ENCODE peak calls at places on chromosomes 2 and 18, in seven cellular contexts. P is WERI-Rb-1, Z is spleen, Q is glutamatergic neuron, C is progenitor cell of endocrine pancreas, A is GM20000, Y is cardiac fibroblast. I is an unnamed sample.

GRCh38 chr2:237687666-237688065 is 60.3 kb downstream of the LRRFIP1 start:
- DNase-seq in P (no peak), Z (peak), Q (no peak), C (no peak), A (peak), Y (peak), I (peak)

GRCh38 chr2:51490576-51491234 is 458.8 kb upstream of the NRXN1 start:
- DNase-seq in P (no peak), Z (no peak), Q (no peak), C (no peak), A (no peak), Y (no peak), I (no peak)

GRCh38 chr2:240219208-240219890 is 78.9 kb upstream of the OTOS start:
- DNase-seq in P (no peak), Z (peak), Q (no peak), C (peak), A (no peak), Y (no peak), I (no peak)

GRCh38 chr2:232211743-232212686 is 166.5 kb upstream of the ALPP start:
- DNase-seq in P (no peak), Z (no peak), Q (no peak), C (no peak), A (no peak), Y (no peak), I (no peak)

GRCh38 chr2:69946351-69947077 is 14.9 kb downstream of the ASPRV1 start:
- DNase-seq in P (no peak), Z (no peak), Q (no peak), C (no peak), A (peak), Y (peak), I (no peak)

GRCh38 chr2:215359576-215359922 is 47.7 kb downstream of the ATIC start:
- DNase-seq in P (no peak), Z (no peak), Q (no peak), C (no peak), A (no peak), Y (no peak), I (no peak)

GRCh38 chr2:128607440-128607839 is 288.8 kb upstream of the HS6ST1 start:
- DNase-seq in P (no peak), Z (peak), Q (no peak), C (no peak), A (no peak), Y (no peak), I (peak)

GRCh38 chr2:111624401-111625156 is 259.4 kb downstream of the ANAPC1 start:
- DNase-seq in P (no peak), Z (no peak), Q (no peak), C (no peak), A (no peak), Y (peak), I (no peak)

GRCh38 chr2:150866431-150866830 is 379.0 kb upstream of the RND3 start:
- DNase-seq in P (no peak), Z (no peak), Q (no peak), C (no peak), A (no peak), Y (peak), I (no peak)

GRCh38 chr18:55484773-55485172 is 103.2 kb downstream of the TCF4 start:
- DNase-seq in P (no peak), Z (no peak), Q (no peak), C (no peak), A (no peak), Y (peak), I (no peak)

GRCh38 chr2:20496069-20496468 is 49.2 kb downstream of the RHOB start:
- DNase-seq in P (no peak), Z (no peak), Q (no peak), C (no peak), A (no peak), Y (peak), I (no peak)

GRCh38 chr18:12474876-12475275 is 67.1 kb downstream of the PRELID3A start:
- DNase-seq in P (no peak), Z (no peak), Q (no peak), C (no peak), A (no peak), Y (peak), I (no peak)

GRCh38 chr2:172427990-172428840 is 829 bp downstream of the ITGA6 start:
- DNase-seq in P (peak), Z (peak), Q (peak), C (peak), A (no peak), Y (peak), I (peak)

GRCh38 chr2:122927217-122927616 is 1097.9 kb upstream of the CNTNAP5 start:
- DNase-seq in P (no peak), Z (no peak), Q (no peak), C (no peak), A (no peak), Y (no peak), I (no peak)

GRCh38 chr2:120503793-120504571 is 158.0 kb downstream of the INHBB start:
- DNase-seq in P (no peak), Z (peak), Q (no peak), C (no peak), A (no peak), Y (peak), I (no peak)

GRCh38 chr2:12232876-12233275 is 483.9 kb upstream of the TRIB2 start:
- DNase-seq in P (no peak), Z (no peak), Q (no peak), C (no peak), A (no peak), Y (no peak), I (no peak)

GRCh38 chr2:99691931-99692330 is 202.1 kb upstream of the REV1 start:
- DNase-seq in P (no peak), Z (no peak), Q (no peak), C (no peak), A (no peak), Y (no peak), I (peak)

GRCh38 chr2:233152541-233152940 is 92.4 kb downstream of the INPP5D start:
- DNase-seq in P (no peak), Z (peak), Q (no peak), C (no peak), A (no peak), Y (peak), I (no peak)

GRCh38 chr18:36499938-36500337 is 202.4 kb downstream of the FHOD3 start:
- DNase-seq in P (no peak), Z (no peak), Q (no peak), C (no peak), A (peak), Y (no peak), I (no peak)

GRCh38 chr2:240207661-240208060 is 67.2 kb upstream of the OTOS start:
- DNase-seq in P (no peak), Z (peak), Q (no peak), C (no peak), A (no peak), Y (no peak), I (no peak)

GRCh38 chr18:1585881-1586488 is 681.3 kb downstream of the ADCYAP1 start:
- DNase-seq in P (no peak), Z (no peak), Q (no peak), C (no peak), A (peak), Y (peak), I (no peak)

GRCh38 chr2:237922641-237923361 is 44.0 kb upstream of the UBE2F start:
- DNase-seq in P (no peak), Z (peak), Q (no peak), C (no peak), A (no peak), Y (no peak), I (no peak)

GRCh38 chr2:8714283-8714682 is 32.4 kb downstream of the ID2 start:
- DNase-seq in P (no peak), Z (no peak), Q (no peak), C (no peak), A (no peak), Y (no peak), I (no peak)

GRCh38 chr2:168708099-168708498 is 94.3 kb upstream of the NOSTRIN start:
- DNase-seq in P (no peak), Z (no peak), Q (no peak), C (no peak), A (no peak), Y (no peak), I (no peak)

GRCh38 chr2:173099271-173099670 is 23.6 kb downstream of the MAP3K20 start:
- DNase-seq in P (no peak), Z (no peak), Q (no peak), C (no peak), A (no peak), Y (no peak), I (no peak)

GRCh38 chr18:33656889-33657288 is 78.9 kb downstream of the ASXL3 start:
- DNase-seq in P (no peak), Z (no peak), Q (no peak), C (no peak), A (no peak), Y (no peak), I (no peak)

GRCh38 chr2:75801234-75801982 is 90.7 kb upstream of the GCFC2 start:
- DNase-seq in P (no peak), Z (no peak), Q (no peak), C (no peak), A (no peak), Y (no peak), I (no peak)

GRCh38 chr2:178070824-178071223 is 1.8 kb downstream of the PDE11A start:
- DNase-seq in P (no peak), Z (no peak), Q (no peak), C (no peak), A (no peak), Y (no peak), I (no peak)

GRCh38 chr2:62964050-62964449 is 86.6 kb upstream of the OTX1 start:
- DNase-seq in P (no peak), Z (no peak), Q (no peak), C (no peak), A (no peak), Y (no peak), I (no peak)

GRCh38 chr2:44314354-44314753 is 39.1 kb downstream of the SLC3A1 start:
- DNase-seq in P (no peak), Z (no peak), Q (no peak), C (no peak), A (no peak), Y (no peak), I (no peak)

GRCh38 chr18:55419132-55419938 is 168.7 kb downstream of the TCF4 start:
- DNase-seq in P (no peak), Z (no peak), Q (no peak), C (no peak), A (no peak), Y (peak), I (no peak)

GRCh38 chr2:172282944-172283343 is 144.4 kb upstream of the ITGA6 start:
- DNase-seq in P (peak), Z (no peak), Q (no peak), C (no peak), A (no peak), Y (peak), I (no peak)

GRCh38 chr18:59517446-59518171 is 158.5 kb upstream of the LMAN1 start:
- DNase-seq in P (no peak), Z (no peak), Q (no peak), C (peak), A (no peak), Y (peak), I (no peak)

GRCh38 chr18:13548106-13548819 is 178.1 kb downstream of the FAM210A start:
- DNase-seq in P (no peak), Z (no peak), Q (no peak), C (no peak), A (no peak), Y (no peak), I (no peak)

GRCh38 chr2:126774761-126775160 is 118.8 kb downstream of the GYPC start:
- DNase-seq in P (no peak), Z (peak), Q (no peak), C (no peak), A (no peak), Y (no peak), I (no peak)

GRCh38 chr2:224278531-224278930 is 123.4 kb downstream of the FAM124B start:
- DNase-seq in P (no peak), Z (no peak), Q (no peak), C (no peak), A (no peak), Y (peak), I (no peak)

GRCh38 chr2:224286923-224287322 is 115.0 kb downstream of the FAM124B start:
- DNase-seq in P (no peak), Z (no peak), Q (no peak), C (no peak), A (no peak), Y (no peak), I (no peak)

GRCh38 chr2:224287533-224287932 is 114.4 kb downstream of the FAM124B start:
- DNase-seq in P (peak), Z (no peak), Q (no peak), C (no peak), A (no peak), Y (no peak), I (no peak)

GRCh38 chr2:224281374-224281773 is 120.5 kb downstream of the FAM124B start:
- DNase-seq in P (no peak), Z (no peak), Q (no peak), C (no peak), A (no peak), Y (no peak), I (no peak)

GRCh38 chr2:224284134-224284946 is 117.6 kb downstream of the FAM124B start:
- DNase-seq in P (peak), Z (no peak), Q (no peak), C (no peak), A (peak), Y (peak), I (no peak)
- TF ChIP-seq CTCF in P (peak), Z (peak), Q (peak), C (peak), A (peak), Y (peak), I (peak)

GRCh38 chr2:206004004-206004693 is 81.8 kb downstream of the INO80D start:
- DNase-seq in P (peak), Z (peak), Q (peak), C (no peak), A (no peak), Y (peak), I (no peak)
- TF ChIP-seq CTCF in P (peak), Z (no peak), Q (no peak), C (peak), A (peak), Y (peak), I (no peak)

DNA sequence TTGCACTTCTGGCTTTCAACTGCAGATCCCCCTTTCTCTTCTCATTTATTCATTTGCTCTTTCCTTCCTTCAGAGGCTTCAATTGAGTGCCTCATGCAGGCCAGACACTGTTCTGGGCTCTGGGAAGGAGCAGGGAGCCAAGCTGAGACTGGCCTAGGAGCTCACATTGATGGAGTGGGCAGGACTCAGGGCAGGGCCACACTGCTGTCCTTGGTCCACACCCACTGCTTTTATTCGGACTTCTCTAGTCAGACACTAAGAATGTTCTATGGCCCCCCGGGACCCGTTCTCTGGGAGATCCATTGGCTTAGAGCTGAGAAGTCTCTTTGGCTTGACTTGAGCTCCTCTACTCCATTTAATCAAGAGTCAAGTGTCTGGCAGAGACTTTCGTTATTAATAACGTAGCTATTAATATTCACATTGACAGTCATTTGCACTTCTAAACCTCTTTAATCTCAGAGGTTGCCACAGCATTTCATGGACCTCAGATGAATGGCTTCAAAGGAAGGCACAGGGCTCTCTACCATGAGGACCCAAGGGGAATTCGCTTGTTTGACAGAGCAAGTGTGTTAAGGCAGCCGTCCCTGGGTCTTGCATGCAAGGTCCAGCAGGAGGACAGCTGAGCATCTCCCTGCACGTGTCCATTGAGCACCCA is 20.1 kb downstream of the SH3RF3 start:
- DNase-seq in P (no peak), Z (no peak), Q (no peak), C (no peak), A (no peak), Y (peak), I (no peak)
- TF ChIP-seq CTCF in P (no peak), Z (no peak), Q (no peak), C (no peak), A (no peak), Y (no peak), I (no peak)

DNA sequence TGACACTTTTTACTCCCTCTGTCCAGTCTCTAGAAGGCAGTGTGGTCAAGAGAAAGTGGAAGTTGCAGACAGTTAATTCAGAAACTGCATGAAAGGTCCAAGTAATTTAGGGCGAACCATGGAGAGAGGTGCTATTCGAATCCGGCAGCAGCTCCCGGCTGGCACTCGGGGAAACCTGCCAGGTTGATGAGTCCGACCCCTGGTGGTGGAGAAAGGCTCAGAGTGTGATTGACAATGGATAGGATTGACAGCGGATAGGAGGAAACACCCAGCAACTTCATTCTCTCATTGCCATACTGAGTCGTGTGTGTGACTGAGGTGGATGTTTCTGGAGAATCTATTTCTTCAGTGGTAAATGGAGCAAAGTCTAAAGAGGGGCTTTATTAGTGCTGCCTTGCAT is 101.7 kb downstream of the DCDC2C start:
- DNase-seq in P (peak), Z (no peak), Q (peak), C (no peak), A (no peak), Y (no peak), I (no peak)
- TF ChIP-seq CTCF in P (peak), Z (no peak), Q (peak), C (peak), A (no peak), Y (peak), I (peak)

GRCh38 chr2:210002158-210003157 is at the start of gene RPE:
- DNase-seq in P (peak), Z (peak), Q (peak), C (peak), A (peak), Y (peak), I (peak)
- TF ChIP-seq CTCF in P (no peak), Z (peak), Q (no peak), C (no peak), A (no peak), Y (no peak), I (no peak)

GRCh38 chr2:106882658-106883057 is 3.3 kb downstream of the ST6GAL2 start:
- DNase-seq in P (no peak), Z (no peak), Q (no peak), C (no peak), A (no peak), Y (peak), I (no peak)
- TF ChIP-seq CTCF in P (no peak), Z (no peak), Q (no peak), C (no peak), A (no peak), Y (no peak), I (no peak)

DNA sequence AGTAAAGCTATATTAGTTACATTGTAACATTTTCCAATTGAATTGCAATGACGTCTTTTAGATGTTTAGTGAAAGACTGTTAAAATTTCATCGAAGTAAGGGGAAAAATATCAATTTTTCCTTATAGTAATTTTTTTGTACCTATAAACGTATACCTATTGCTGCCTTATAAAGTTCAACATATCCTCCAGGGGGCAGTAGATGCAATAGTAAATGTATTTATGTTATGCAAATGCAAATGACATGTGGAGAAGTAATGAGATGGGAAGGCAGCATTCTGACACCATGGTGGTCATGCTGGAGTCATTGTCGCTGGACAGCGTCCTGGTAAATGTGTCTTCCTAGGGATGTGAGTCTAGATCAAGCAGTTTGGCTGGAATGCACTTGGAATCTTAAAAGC is 38.7 kb downstream of the MSTN start:
- DNase-seq in P (no peak), Z (no peak), Q (no peak), C (no peak), A (no peak), Y (peak), I (no peak)
- TF ChIP-seq CTCF in P (peak), Z (peak), Q (peak), C (peak), A (no peak), Y (peak), I (peak)